ENCODE peak calls at places on chromosomes 16 and 17, in seven cellular contexts. W is A549, Z is esophagus squamous epithelium, O is lower leg skin, G is erythroblast, T is H54, I is heart left ventricle. Q is an unnamed sample.

GRCh38 chr16:3945751-3946603 is 65.5 kb upstream of the CREBBP start:
- DNase-seq in W (peak; percentile 71), Z (no peak), O (no peak), G (no peak), T (peak; percentile 79), I (peak; percentile 64), Q (peak; percentile 88)

GRCh38 chr17:61139219-61139618 is 260.4 kb upstream of the TBX2 start:
- DNase-seq in W (no peak), Z (no peak), O (no peak), G (no peak), T (peak; percentile 39), I (no peak), Q (no peak)

GRCh38 chr16:85738878-85739715 is 11.8 kb downstream of the C16orf74 start:
- DNase-seq in W (no peak), Z (no peak), O (no peak), G (no peak), T (no peak), I (no peak), Q (no peak)

GRCh38 chr17:63354251-63354650 is 91.9 kb downstream of the CYB561 start:
- DNase-seq in W (no peak), Z (no peak), O (no peak), G (no peak), T (no peak), I (no peak), Q (no peak)

GRCh38 chr16:74297296-74297665 is 667 bp downstream of the PSMD7 start:
- DNase-seq in W (no peak), Z (no peak), O (no peak), G (peak; percentile 80), T (no peak), I (no peak), Q (no peak)

GRCh38 chr16:76577003-76577402 is 299.8 kb downstream of the CNTNAP4 start:
- DNase-seq in W (no peak), Z (no peak), O (no peak), G (no peak), T (no peak), I (no peak), Q (no peak)

GRCh38 chr16:15461376-15461775 is 27.0 kb downstream of the BMERB1 start:
- DNase-seq in W (no peak), Z (no peak), O (no peak), G (no peak), T (no peak), I (no peak), Q (no peak)

GRCh38 chr16:27286446-27286845 is 17.9 kb upstream of the NSMCE1 start:
- DNase-seq in W (peak; percentile 73), Z (no peak), O (no peak), G (no peak), T (peak; percentile 71), I (peak; percentile 57), Q (no peak)

GRCh38 chr17:17983376-17983775 is 10.7 kb downstream of the DRC3 start:
- DNase-seq in W (no peak), Z (no peak), O (no peak), G (no peak), T (no peak), I (no peak), Q (no peak)

GRCh38 chr17:78224226-78225087 is 7.0 kb upstream of the TMEM235 start:
- DNase-seq in W (no peak), Z (no peak), O (no peak), G (no peak), T (no peak), I (no peak), Q (no peak)

GRCh38 chr16:11359370-11359769 is 14.1 kb downstream of the RMI2 start:
- DNase-seq in W (no peak), Z (no peak), O (peak; percentile 77), G (no peak), T (peak; percentile 54), I (no peak), Q (peak; percentile 62)

GRCh38 chr16:48901712-48902374 is 291.9 kb upstream of the N4BP1 start:
- DNase-seq in W (no peak), Z (no peak), O (no peak), G (no peak), T (no peak), I (no peak), Q (no peak)

DNA sequence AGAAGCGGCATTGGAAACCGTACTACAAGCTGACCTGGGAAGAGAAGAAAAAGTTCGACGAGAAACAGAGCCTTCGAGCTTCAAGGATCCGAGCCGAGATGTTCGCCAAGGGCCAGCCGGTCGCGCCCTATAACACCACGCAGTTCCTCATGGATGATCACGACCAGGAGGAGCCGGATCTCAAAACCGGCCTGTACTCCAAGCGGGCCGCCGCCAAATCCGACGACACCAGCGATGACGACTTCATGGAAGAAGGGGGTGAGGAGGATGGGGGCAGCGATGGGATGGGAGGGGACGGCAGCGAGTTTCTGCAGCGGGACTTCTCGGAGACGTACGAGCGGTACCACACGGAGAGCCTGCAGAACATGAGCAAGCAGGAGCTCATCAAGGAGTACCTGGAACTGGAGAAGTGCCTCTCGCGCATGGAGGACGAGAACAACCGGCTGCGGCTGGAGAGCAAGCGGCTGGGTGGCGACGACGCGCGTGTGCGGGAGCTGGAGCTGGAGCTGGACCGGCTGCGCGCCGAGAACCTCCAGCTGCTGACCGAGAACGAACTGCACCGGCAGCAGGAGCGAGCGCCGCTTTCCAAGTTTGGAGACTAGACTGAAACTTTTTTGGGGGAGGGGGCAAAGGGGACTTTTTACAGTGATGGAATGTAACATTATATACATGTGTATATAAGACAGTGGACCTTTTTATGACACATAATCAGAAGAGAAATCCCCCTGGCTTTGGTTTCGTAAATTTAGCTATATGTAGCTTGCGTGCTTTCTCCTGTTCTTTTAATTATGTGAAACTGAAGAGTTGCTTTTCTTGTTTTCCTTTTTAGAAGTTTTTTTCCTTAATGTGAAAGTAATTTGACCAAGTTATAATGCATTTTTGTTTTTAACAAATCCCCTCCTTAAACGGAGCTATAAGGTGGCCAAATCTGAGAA is 1.7 kb downstream of the HEXIM1 start:
- DNase-seq in W (peak; percentile 72), Z (no peak), O (peak; percentile 75), G (peak; percentile 84), T (no peak), I (peak; percentile 76), Q (peak; percentile 81)
- TF ChIP-seq POLR2A in W (peak; percentile 34), Z (no peak), O (no peak), G (peak; percentile 41), T (peak; percentile 38), I (no peak), Q (no peak)

GRCh38 chr17:66884931-66885330 is 50.0 kb downstream of the CACNG5 start:
- DNase-seq in W (no peak), Z (no peak), O (no peak), G (no peak), T (no peak), I (no peak), Q (no peak)
- TF ChIP-seq POLR2A in W (no peak), Z (no peak), O (no peak), G (no peak), T (no peak), I (no peak), Q (no peak)

DNA sequence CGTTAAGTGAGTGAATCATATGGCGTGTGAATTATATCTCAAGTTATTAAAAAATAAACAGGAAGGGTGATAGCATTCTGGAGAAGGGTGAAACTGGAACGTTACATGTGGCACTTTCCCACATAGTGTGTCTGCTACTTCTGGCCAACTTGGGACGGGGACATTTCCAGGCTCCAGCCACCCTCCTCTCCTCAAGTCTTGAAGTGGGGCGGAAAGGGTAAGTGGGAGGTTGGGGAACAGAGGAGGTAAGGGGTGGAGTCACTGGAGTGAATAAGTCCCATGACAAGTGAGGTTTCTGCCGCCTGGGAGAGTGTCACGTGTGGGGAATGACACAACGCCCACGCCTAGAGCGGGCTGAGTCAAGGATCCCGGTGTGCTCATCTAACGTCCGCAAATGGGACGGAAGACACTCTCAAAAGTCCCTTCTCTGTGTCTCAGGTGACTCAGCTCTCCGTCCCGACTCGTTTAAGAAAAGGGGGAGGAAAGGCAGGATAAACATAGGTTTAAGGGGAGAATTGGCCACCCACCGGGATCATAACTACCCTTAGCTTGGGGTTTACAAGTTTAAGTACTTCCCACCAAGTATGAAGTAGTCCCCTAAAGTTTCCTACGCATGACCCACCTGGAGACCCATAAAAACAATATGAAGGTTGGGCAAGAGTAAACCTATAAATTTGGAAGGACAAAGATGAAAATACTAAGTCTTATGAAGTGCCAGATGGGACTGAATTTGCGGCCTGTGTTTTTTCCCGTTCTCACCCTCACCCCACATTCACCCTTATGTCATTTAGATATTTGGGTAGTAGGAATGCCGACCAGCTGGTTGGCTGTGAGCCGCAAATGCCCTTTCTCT is 1.2 kb upstream of the SPAG9 start:
- DNase-seq in W (peak; percentile 99), Z (no peak), O (peak; percentile 97), G (peak; percentile 96), T (peak; percentile 98), I (peak; percentile 95), Q (peak; percentile 97)
- TF ChIP-seq POLR2A in W (peak; percentile 64), Z (peak; percentile 85), O (no peak), G (peak; percentile 98), T (peak; percentile 53), I (peak; percentile 77), Q (no peak)

DNA sequence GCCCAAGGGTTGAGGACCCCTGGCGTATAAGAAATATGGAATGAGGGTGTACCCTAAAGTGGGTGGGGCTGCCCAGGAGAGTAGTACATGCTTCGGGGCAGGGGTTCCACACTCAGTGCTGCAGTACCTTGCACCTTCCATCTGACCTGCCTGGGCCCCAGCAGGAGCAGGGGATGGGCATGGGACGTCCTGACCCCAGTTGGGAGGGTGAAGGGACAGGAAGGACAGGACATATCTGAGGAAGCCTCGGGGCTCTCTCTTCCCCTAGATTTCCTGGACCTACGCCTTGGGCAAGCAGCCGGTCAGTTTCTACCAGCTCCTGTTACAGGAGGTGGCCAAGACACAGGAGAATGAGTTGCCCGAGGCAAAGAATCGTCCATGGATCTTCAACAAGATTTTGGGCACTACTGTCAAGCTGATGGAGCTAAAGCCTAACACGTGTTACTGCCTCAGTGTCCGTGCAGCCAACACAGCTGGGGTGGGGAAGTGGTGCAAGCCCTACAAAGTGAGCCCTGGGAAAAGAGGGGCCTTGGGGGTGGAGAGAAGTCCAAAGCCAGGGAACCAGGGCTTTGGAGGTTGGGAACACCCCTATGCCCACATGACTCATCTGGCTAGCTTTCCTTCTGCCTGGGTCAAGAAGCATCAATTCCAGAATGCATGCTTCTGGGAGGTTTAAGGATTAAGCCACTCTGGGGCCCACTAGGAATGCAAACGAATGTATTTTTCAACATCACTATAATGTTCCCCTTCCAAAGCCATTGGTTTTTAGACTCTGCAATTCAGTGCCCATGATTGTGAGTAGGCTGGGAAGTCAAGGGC is 7.9 kb downstream of the FNDC8 start:
- DNase-seq in W (no peak), Z (no peak), O (no peak), G (no peak), T (no peak), I (no peak), Q (no peak)
- TF ChIP-seq POLR2A in W (no peak), Z (no peak), O (no peak), G (no peak), T (no peak), I (no peak), Q (no peak)

GRCh38 chr16:67949645-67950044 is 5.7 kb upstream of the LCAT start:
- DNase-seq in W (no peak), Z (no peak), O (no peak), G (no peak), T (no peak), I (no peak), Q (no peak)
- TF ChIP-seq POLR2A in W (no peak), Z (no peak), O (no peak), G (no peak), T (no peak), I (no peak), Q (no peak)

GRCh38 chr16:56684256-56684925 is 2.1 kb downstream of the MT1X start:
- DNase-seq in W (no peak), Z (no peak), O (no peak), G (no peak), T (no peak), I (no peak), Q (no peak)
- TF ChIP-seq POLR2A in W (no peak), Z (no peak), O (no peak), G (no peak), T (peak; percentile 21), I (no peak), Q (no peak)